ENCODE peak calls at places on chromosomes 12 and 14, in four cellular contexts. X, R, L and D are unnamed samples.

GRCh38 chr12:47394070-47394469 is 311.8 kb downstream of the RPAP3 start:
- DNase-seq in L (no peak), R (no peak), X (no peak), D (no peak)

GRCh38 chr14:54652188-54652889 is 85.4 kb downstream of the SAMD4A start:
- DNase-seq in X (no peak), L (peak), R (no peak), D (no peak)

GRCh38 chr14:73751157-73751691 is 37.0 kb upstream of the PNMA1 start:
- DNase-seq in R (no peak), L (no peak), X (no peak), D (no peak)

GRCh38 chr12:52846356-52846970 is 2.3 kb downstream of the KRT78 start:
- DNase-seq in R (no peak), L (no peak), X (no peak), D (no peak)

GRCh38 chr12:109764123-109764522 is 50.5 kb downstream of the FAM222A start:
- DNase-seq in R (no peak), L (no peak), X (no peak), D (no peak)

GRCh38 chr12:104354167-104354867 is 50.8 kb downstream of the EID3 start:
- DNase-seq in L (no peak), X (no peak), R (no peak), D (no peak)

GRCh38 chr12:14902465-14902864 is 16.8 kb upstream of the MGP start:
- DNase-seq in R (no peak), L (peak), X (no peak), D (no peak)

GRCh38 chr14:34334329-34334728 is 127.7 kb downstream of the SPTSSA start:
- DNase-seq in X (no peak), R (no peak), L (no peak), D (no peak)

GRCh38 chr12:90287585-90287984 is 578.9 kb upstream of the ATP2B1 start:
- DNase-seq in L (no peak), R (no peak), X (no peak), D (no peak)

GRCh38 chr14:104213301-104214034 is 75.1 kb downstream of the KIF26A start:
- DNase-seq in L (no peak), R (no peak), X (no peak), D (no peak)

GRCh38 chr12:57160741-57161140 is 13.3 kb upstream of the LRP1-AS start:
- DNase-seq in R (no peak), X (no peak), L (no peak), D (no peak)